ENCODE peak calls at places on chromosomes 2 and 18, in four cellular contexts. J, I, E and F are unnamed samples.

GRCh38 chr2:24183369-24184069 is 8.7 kb downstream of the FAM228A start:
- DNase-seq in J (no peak), I (no peak), E (no peak), F (no peak)

GRCh38 chr2:55048514-55048924 is 1.7 kb downstream of the RTN4 start:
- DNase-seq in E (no peak), J (no peak), I (no peak), F (peak)

GRCh38 chr2:105396254-105397024 is 2.4 kb downstream of the FHL2 start:
- DNase-seq in J (no peak), E (peak), I (peak), F (peak)

GRCh38 chr2:217688494-217688893 is 314.3 kb downstream of the TNS1 start:
- DNase-seq in J (no peak), I (no peak), E (no peak), F (no peak)

GRCh38 chr2:159094173-159094737 is 125.8 kb downstream of the TANC1 start:
- DNase-seq in J (no peak), E (peak), I (no peak), F (no peak)

GRCh38 chr2:157789161-157789720 is 86.9 kb downstream of the ACVR1 start:
- DNase-seq in I (no peak), E (no peak), J (no peak), F (no peak)

GRCh38 chr2:222410534-222410933 is 13.8 kb upstream of the SGPP2 start:
- DNase-seq in J (peak), E (no peak), I (no peak), F (no peak)

GRCh38 chr18:59616501-59616900 is 80.7 kb downstream of the CCBE1 start:
- DNase-seq in J (no peak), E (no peak), I (no peak), F (no peak)

GRCh38 chr2:11842324-11842723 is 95.9 kb downstream of the LPIN1 start:
- DNase-seq in E (no peak), J (no peak), I (no peak), F (no peak)

GRCh38 chr2:101340141-101340541 is 31.6 kb upstream of the RNF149 start:
- DNase-seq in I (no peak), E (no peak), J (peak), F (peak)

GRCh38 chr18:22983175-22983574 is 50.0 kb downstream of the RBBP8 start:
- DNase-seq in E (peak), I (peak), J (peak), F (peak)

GRCh38 chr18:75087119-75088020 is 121.6 kb downstream of the PTGR3 start:
- DNase-seq in I (no peak), J (no peak), E (no peak), F (no peak)

GRCh38 chr2:47237375-47238357 is 82.6 kb upstream of the STPG4 start:
- DNase-seq in E (no peak), I (no peak), J (no peak), F (no peak)

GRCh38 chr2:134669731-134670669 is 48.8 kb downstream of the TMEM163 start:
- DNase-seq in I (no peak), E (no peak), J (no peak), F (no peak)

GRCh38 chr18:64037812-64038414 is 68.0 kb downstream of the SERPINB8 start:
- DNase-seq in J (peak), E (peak), I (peak), F (peak)

GRCh38 chr18:78819926-78820834 is 159.4 kb upstream of the SALL3 start:
- DNase-seq in E (no peak), I (no peak), J (no peak), F (no peak)

GRCh38 chr18:25832008-25832604 is 258.3 kb downstream of the SS18 start:
- DNase-seq in I (peak), E (peak), J (peak), F (peak)

GRCh38 chr18:44396550-44396949 is 284.1 kb upstream of the SETBP1 start:
- DNase-seq in J (no peak), I (no peak), E (no peak), F (no peak)

GRCh38 chr2:31694444-31694843 is 113.7 kb upstream of the SRD5A2 start:
- DNase-seq in I (no peak), E (no peak), J (peak), F (peak)

GRCh38 chr2:188314314-188315054 is 22.8 kb downstream of the GULP1 start:
- DNase-seq in E (no peak), J (peak), I (no peak), F (no peak)